ENCODE peak calls at places on chromosomes 7 and 10, in six cellular contexts. X, K, W, M, R and D are unnamed samples.

GRCh38 chr7:1853619-1854520 is 183.8 kb downstream of the ELFN1 start:
- DNase-seq in X (peak; percentile 18), K (no peak), W (no peak), M (no peak), R (no peak), D (no peak)

GRCh38 chr10:14554091-14554842 is 220.4 kb downstream of the FAM107B start:
- DNase-seq in X (no peak), K (no peak), W (no peak), M (no peak), R (no peak), D (peak; percentile 32)

GRCh38 chr10:132381726-132382125 is 15.3 kb upstream of the PWWP2B start:
- DNase-seq in X (no peak), K (no peak), W (no peak), M (no peak), R (no peak), D (no peak)

GRCh38 chr10:6327906-6328707 is 125.4 kb downstream of the PFKFB3 start:
- DNase-seq in X (peak; percentile 34), K (no peak), W (no peak), M (no peak), R (peak; percentile 70), D (no peak)

GRCh38 chr10:58209669-58210068 is 58.0 kb downstream of the IPMK start:
- DNase-seq in X (peak; percentile 47), K (no peak), W (no peak), M (no peak), R (no peak), D (no peak)

GRCh38 chr7:77538186-77538907 is 1.3 kb downstream of the PTPN12 start:
- DNase-seq in X (peak; percentile 94), K (peak; percentile 84), W (peak; percentile 76), M (no peak), R (peak; percentile 47), D (peak; percentile 86)

GRCh38 chr7:130974794-130975193 is 240.8 kb upstream of the KLF14 start:
- DNase-seq in X (no peak), K (no peak), W (no peak), M (no peak), R (no peak), D (no peak)

GRCh38 chr10:26725837-26726727 is 28.6 kb downstream of the PDSS1 start:
- DNase-seq in X (peak; percentile 64), K (peak; percentile 63), W (peak; percentile 42), M (peak; percentile 34), R (peak; percentile 81), D (peak; percentile 63)

GRCh38 chr10:51224610-51225230 is 150.4 kb downstream of the PRKG1 start:
- DNase-seq in X (no peak), K (no peak), W (no peak), M (no peak), R (no peak), D (no peak)

GRCh38 chr7:25805027-25805687 is 346.8 kb upstream of the NFE2L3 start:
- DNase-seq in X (no peak), K (peak; percentile 32), W (no peak), M (no peak), R (no peak), D (no peak)

GRCh38 chr10:4353059-4353655 is 472.9 kb upstream of the AKR1E2 start:
- DNase-seq in X (no peak), K (peak; percentile 22), W (no peak), M (no peak), R (no peak), D (no peak)

GRCh38 chr10:93788413-93789208 is 30.9 kb downstream of the LGI1 start:
- DNase-seq in X (no peak), K (no peak), W (no peak), M (no peak), R (no peak), D (no peak)

GRCh38 chr7:91169819-91170218 is 94.4 kb upstream of the FZD1 start:
- DNase-seq in X (no peak), K (no peak), W (no peak), M (no peak), R (no peak), D (no peak)

GRCh38 chr7:97819161-97819560 is 53.0 kb downstream of the ASNS start:
- DNase-seq in X (no peak), K (no peak), W (no peak), M (no peak), R (no peak), D (no peak)

GRCh38 chr10:33180390-33180789 is 154.1 kb downstream of the NRP1 start:
- DNase-seq in X (no peak), K (no peak), W (no peak), M (no peak), R (no peak), D (peak; percentile 27)

GRCh38 chr7:48389977-48390376 is 218.7 kb downstream of the ABCA13 start:
- DNase-seq in X (no peak), K (no peak), W (no peak), M (no peak), R (no peak), D (no peak)

GRCh38 chr10:102918817-102919236 is 733 bp downstream of the CNNM2 start:
- DNase-seq in X (no peak), K (peak; percentile 28), W (no peak), M (peak; percentile 4), R (no peak), D (no peak)

GRCh38 chr10:30985552-30985951 is 46.1 kb downstream of the ZNF438 start:
- DNase-seq in X (no peak), K (no peak), W (no peak), M (no peak), R (no peak), D (no peak)

GRCh38 chr7:115145512-115145911 is 223.6 kb downstream of the MDFIC start:
- DNase-seq in X (no peak), K (no peak), W (no peak), M (no peak), R (no peak), D (no peak)

GRCh38 chr10:25294032-25294926 is 119.5 kb downstream of the GPR158 start:
- DNase-seq in X (no peak), K (no peak), W (no peak), M (no peak), R (no peak), D (no peak)

GRCh38 chr7:2522780-2523433 is 3.3 kb downstream of the LFNG start:
- DNase-seq in X (no peak), K (no peak), W (no peak), M (no peak), R (peak; percentile 35), D (no peak)